ENCODE peak calls at places on chromosomes 5 and 9, in four cellular contexts. One of them, this sample, is unnamed.

GRCh38 chr9:111957856-111958631 is 61.4 kb downstream of the UGCG start:
- DNase-seq in nephron progenitor cell: no peak
- DNase-seq in cardiac muscle cell: no peak
- DNase-seq in Right ventricle myocardium superior: no peak
- DNase-seq in this sample: no peak

GRCh38 chr5:1959911-1960581 is 77.3 kb upstream of the IRX4 start:
- DNase-seq in nephron progenitor cell: no peak
- DNase-seq in cardiac muscle cell: no peak
- DNase-seq in Right ventricle myocardium superior: no peak
- DNase-seq in this sample: no peak

GRCh38 chr5:163503106-163504090 is 2.0 kb upstream of the MAT2B start:
- DNase-seq in nephron progenitor cell: peak
- DNase-seq in cardiac muscle cell: peak
- DNase-seq in Right ventricle myocardium superior: peak
- DNase-seq in this sample: peak

GRCh38 chr9:89677696-89678393 is 73.0 kb downstream of the GADD45G start:
- DNase-seq in nephron progenitor cell: peak
- DNase-seq in cardiac muscle cell: no peak
- DNase-seq in Right ventricle myocardium superior: no peak
- DNase-seq in this sample: no peak

GRCh38 chr9:81113408-81114124 is 575.8 kb downstream of the TLE1 start:
- DNase-seq in nephron progenitor cell: no peak
- DNase-seq in cardiac muscle cell: no peak
- DNase-seq in Right ventricle myocardium superior: no peak
- DNase-seq in this sample: no peak

GRCh38 chr5:28165116-28165515 is 1126.7 kb upstream of the CDH9 start:
- DNase-seq in nephron progenitor cell: no peak
- DNase-seq in cardiac muscle cell: no peak
- DNase-seq in Right ventricle myocardium superior: no peak
- DNase-seq in this sample: no peak

GRCh38 chr5:133114166-133114932 is 62.5 kb downstream of the HSPA4 start:
- DNase-seq in nephron progenitor cell: no peak
- DNase-seq in cardiac muscle cell: no peak
- DNase-seq in Right ventricle myocardium superior: no peak
- DNase-seq in this sample: no peak

GRCh38 chr9:85377751-85378289 is 363.9 kb downstream of the AGTPBP1 start:
- DNase-seq in nephron progenitor cell: no peak
- DNase-seq in cardiac muscle cell: peak
- DNase-seq in Right ventricle myocardium superior: no peak
- DNase-seq in this sample: no peak

GRCh38 chr9:137034039-137034708 is 2.3 kb upstream of the FUT7 start:
- DNase-seq in nephron progenitor cell: no peak
- DNase-seq in cardiac muscle cell: no peak
- DNase-seq in Right ventricle myocardium superior: peak
- DNase-seq in this sample: no peak

GRCh38 chr5:58922392-58923171 is 339.7 kb downstream of the RAB3C start:
- DNase-seq in nephron progenitor cell: no peak
- DNase-seq in cardiac muscle cell: no peak
- DNase-seq in Right ventricle myocardium superior: peak
- DNase-seq in this sample: peak

GRCh38 chr5:54745599-54745998 is 228.0 kb downstream of the SNX18 start:
- DNase-seq in nephron progenitor cell: no peak
- DNase-seq in cardiac muscle cell: no peak
- DNase-seq in Right ventricle myocardium superior: no peak
- DNase-seq in this sample: no peak

GRCh38 chr5:117803533-117803932 is 1184.8 kb downstream of the DTWD2 start:
- DNase-seq in nephron progenitor cell: no peak
- DNase-seq in cardiac muscle cell: no peak
- DNase-seq in Right ventricle myocardium superior: no peak
- DNase-seq in this sample: no peak

GRCh38 chr5:110549301-110549700 is 177.2 kb downstream of the TMEM232 start:
- DNase-seq in nephron progenitor cell: no peak
- DNase-seq in cardiac muscle cell: no peak
- DNase-seq in Right ventricle myocardium superior: no peak
- DNase-seq in this sample: no peak

GRCh38 chr5:142095651-142096330 is 12.8 kb upstream of the NDFIP1 start:
- DNase-seq in nephron progenitor cell: no peak
- DNase-seq in cardiac muscle cell: peak
- DNase-seq in Right ventricle myocardium superior: no peak
- DNase-seq in this sample: no peak

GRCh38 chr5:38471709-38472108 is 84.7 kb downstream of the LIFR start:
- DNase-seq in nephron progenitor cell: no peak
- DNase-seq in cardiac muscle cell: no peak
- DNase-seq in Right ventricle myocardium superior: no peak
- DNase-seq in this sample: no peak

GRCh38 chr9:74499111-74499601 is 2.0 kb downstream of the RORB start:
- DNase-seq in nephron progenitor cell: peak
- DNase-seq in cardiac muscle cell: peak
- DNase-seq in Right ventricle myocardium superior: no peak
- DNase-seq in this sample: no peak

GRCh38 chr9:99419099-99419498 is 197.0 kb downstream of the SEC61B start:
- DNase-seq in nephron progenitor cell: no peak
- DNase-seq in cardiac muscle cell: no peak
- DNase-seq in Right ventricle myocardium superior: no peak
- DNase-seq in this sample: no peak

GRCh38 chr5:40436535-40437237 is 243.0 kb upstream of the PTGER4 start:
- DNase-seq in nephron progenitor cell: no peak
- DNase-seq in cardiac muscle cell: no peak
- DNase-seq in Right ventricle myocardium superior: no peak
- DNase-seq in this sample: no peak

GRCh38 chr5:53942724-53943123 is 367.6 kb downstream of the ARL15 start:
- DNase-seq in nephron progenitor cell: no peak
- DNase-seq in cardiac muscle cell: no peak
- DNase-seq in Right ventricle myocardium superior: no peak
- DNase-seq in this sample: no peak

GRCh38 chr5:91158011-91158410 is 225.1 kb downstream of the ARRDC3 start:
- DNase-seq in nephron progenitor cell: no peak
- DNase-seq in cardiac muscle cell: no peak
- DNase-seq in Right ventricle myocardium superior: no peak
- DNase-seq in this sample: no peak

GRCh38 chr5:166883016-166883415 is 1408.4 kb upstream of the WWC1 start:
- DNase-seq in nephron progenitor cell: no peak
- DNase-seq in cardiac muscle cell: no peak
- DNase-seq in Right ventricle myocardium superior: no peak
- DNase-seq in this sample: no peak

GRCh38 chr9:34948438-34948837 is 9.6 kb upstream of the PHF24 start:
- DNase-seq in nephron progenitor cell: no peak
- DNase-seq in cardiac muscle cell: no peak
- DNase-seq in Right ventricle myocardium superior: no peak
- DNase-seq in this sample: no peak

GRCh38 chr5:114702731-114703130 is 340.9 kb downstream of the KCNN2 start:
- DNase-seq in nephron progenitor cell: no peak
- DNase-seq in cardiac muscle cell: no peak
- DNase-seq in Right ventricle myocardium superior: no peak
- DNase-seq in this sample: no peak

GRCh38 chr9:88814521-88815101 is 176.7 kb upstream of the S1PR3 start:
- DNase-seq in nephron progenitor cell: no peak
- DNase-seq in cardiac muscle cell: peak
- DNase-seq in Right ventricle myocardium superior: peak
- DNase-seq in this sample: peak

GRCh38 chr5:168756517-168757391 is 177.6 kb upstream of the PANK3 start:
- DNase-seq in nephron progenitor cell: no peak
- DNase-seq in cardiac muscle cell: no peak
- DNase-seq in Right ventricle myocardium superior: no peak
- DNase-seq in this sample: no peak

GRCh38 chr5:76855961-76856360 is 6.1 kb downstream of the S100Z start:
- DNase-seq in nephron progenitor cell: no peak
- DNase-seq in cardiac muscle cell: no peak
- DNase-seq in Right ventricle myocardium superior: no peak
- DNase-seq in this sample: no peak

GRCh38 chr9:101580076-101580475 is 14.7 kb downstream of the PPP3R2 start:
- DNase-seq in nephron progenitor cell: no peak
- DNase-seq in cardiac muscle cell: no peak
- DNase-seq in Right ventricle myocardium superior: peak
- DNase-seq in this sample: no peak

GRCh38 chr5:126536874-126537273 is 58.1 kb downstream of the ALDH7A1 start:
- DNase-seq in nephron progenitor cell: no peak
- DNase-seq in cardiac muscle cell: no peak
- DNase-seq in Right ventricle myocardium superior: no peak
- DNase-seq in this sample: no peak